ENCODE peak calls at places on chromosomes 5 and 9, in five cellular contexts. A is K562, V is HCT116, S is H1, H is GM12878. M is an unnamed sample.

GRCh38 chr9:88814521-88815101 is 176.7 kb upstream of the S1PR3 start:
- DNase-seq in A (no peak), V (no peak), S (no peak), H (no peak), M (no peak)

GRCh38 chr5:122882836-122883235 is 37.4 kb downstream of the SNX24 start:
- DNase-seq in A (no peak), V (no peak), S (no peak), H (no peak), M (no peak)

GRCh38 chr9:31119882-31120481 is 1264.5 kb upstream of the ACO1 start:
- DNase-seq in A (no peak), V (peak), S (peak), H (no peak), M (peak)

GRCh38 chr9:10112070-10112469 is 500.7 kb downstream of the PTPRD start:
- DNase-seq in A (no peak), V (no peak), S (no peak), H (no peak), M (no peak)

GRCh38 chr9:95499847-95500246 is 16.9 kb downstream of the PTCH1 start:
- DNase-seq in A (no peak), V (no peak), S (no peak), H (no peak), M (no peak)

GRCh38 chr9:33452828-33453271 is 5.5 kb upstream of the AQP3 start:
- DNase-seq in A (peak), V (peak), S (peak), H (no peak), M (no peak)

GRCh38 chr5:144117412-144117811 is 53.0 kb downstream of the YIPF5 start:
- DNase-seq in A (no peak), V (no peak), S (no peak), H (no peak), M (no peak)

GRCh38 chr9:99050292-99050911 is 54.5 kb upstream of the TGFBR1 start:
- DNase-seq in A (no peak), V (no peak), S (no peak), H (no peak), M (peak)

GRCh38 chr9:138024831-138025291 is 147.3 kb downstream of the CACNA1B start:
- DNase-seq in A (no peak), V (no peak), S (no peak), H (no peak), M (no peak)

GRCh38 chr5:117102591-117102990 is 528.0 kb upstream of the SEMA6A start:
- DNase-seq in A (no peak), V (no peak), S (no peak), H (no peak), M (no peak)

GRCh38 chr5:180785151-180785781 is 17.3 kb downstream of the MGAT1 start:
- DNase-seq in A (no peak), V (no peak), S (no peak), H (no peak), M (no peak)

GRCh38 chr5:40383719-40384651 is 295.7 kb upstream of the PTGER4 start:
- DNase-seq in A (no peak), V (no peak), S (no peak), H (no peak), M (peak)

GRCh38 chr5:59254055-59254687 is 639.4 kb downstream of the PDE4D start:
- DNase-seq in A (no peak), V (no peak), S (no peak), H (no peak), M (no peak)

GRCh38 chr9:72880821-72881220 is 72.0 kb downstream of the ALDH1A1 start:
- DNase-seq in A (no peak), V (no peak), S (no peak), H (no peak), M (no peak)

GRCh38 chr9:127347831-127348699 is 48.9 kb upstream of the SLC2A8 start:
- DNase-seq in A (no peak), V (no peak), S (no peak), H (no peak), M (peak)

GRCh38 chr9:122346478-122347347 is 24.1 kb upstream of the PTGS1 start:
- DNase-seq in A (no peak), V (no peak), S (no peak), H (no peak), M (peak)

GRCh38 chr5:72871358-72872024 is 55.0 kb downstream of the TNPO1 start:
- DNase-seq in A (no peak), V (no peak), S (no peak), H (no peak), M (no peak)

GRCh38 chr9:136178061-136178772 is 26.7 kb downstream of the LHX3 start:
- DNase-seq in A (no peak), V (no peak), S (no peak), H (no peak), M (peak)

GRCh38 chr9:125513634-125514413 is 193.2 kb downstream of the MAPKAP1 start:
- DNase-seq in A (no peak), V (no peak), S (no peak), H (peak), M (peak)

GRCh38 chr5:151123897-151124751 is 33.5 kb downstream of the ANXA6 start:
- DNase-seq in A (no peak), V (no peak), S (no peak), H (peak), M (peak)

GRCh38 chr9:132722564-132723065 is 52.4 kb downstream of the GTF3C4 start:
- DNase-seq in A (no peak), V (no peak), S (no peak), H (no peak), M (no peak)

GRCh38 chr5:170451764-170452365 is 52.0 kb upstream of the KCNIP1 start:
- DNase-seq in A (no peak), V (no peak), S (no peak), H (no peak), M (no peak)

GRCh38 chr5:180633283-180634177 is 15.9 kb downstream of the FLT4 start:
- DNase-seq in A (no peak), V (no peak), S (no peak), H (no peak), M (no peak)

GRCh38 chr9:92980085-92980745 is 32.9 kb downstream of the FGD3 start:
- DNase-seq in A (no peak), V (peak), S (no peak), H (no peak), M (no peak)

GRCh38 chr5:1464096-1464446 is 18.8 kb upstream of the SLC6A3 start:
- DNase-seq in A (no peak), V (no peak), S (no peak), H (no peak), M (no peak)

GRCh38 chr5:115349001-115349817 is 52.8 kb upstream of the CCDC112 start:
- DNase-seq in A (no peak), V (peak), S (no peak), H (no peak), M (peak)

GRCh38 chr9:86341007-86341491 is 13.2 kb downstream of the TUT7 start:
- DNase-seq in A (no peak), V (no peak), S (no peak), H (no peak), M (no peak)

GRCh38 chr5:178983728-178984127 is 11.4 kb downstream of the GRM6 start:
- DNase-seq in A (no peak), V (no peak), S (no peak), H (no peak), M (no peak)

GRCh38 chr5:31161772-31162171 is 31.7 kb upstream of the CDH6 start:
- DNase-seq in A (no peak), V (no peak), S (peak), H (no peak), M (no peak)

GRCh38 chr5:169647566-169647965 is 10.5 kb downstream of the DOCK2 start:
- DNase-seq in A (no peak), V (no peak), S (no peak), H (no peak), M (no peak)

GRCh38 chr5:5979362-5979760 is 399.0 kb downstream of the MED10 start:
- DNase-seq in A (no peak), V (no peak), S (no peak), H (no peak), M (no peak)

GRCh38 chr9:36136277-36136893 is at the start of gene GLIPR2:
- DNase-seq in A (peak), V (peak), S (no peak), H (no peak), M (peak)

GRCh38 chr5:130331332-130331731 is 427.1 kb downstream of the CHSY3 start:
- DNase-seq in A (no peak), V (no peak), S (no peak), H (no peak), M (no peak)

GRCh38 chr9:114385412-114386181 is 2.2 kb downstream of the AKNA start:
- DNase-seq in A (no peak), V (peak), S (no peak), H (peak), M (no peak)

GRCh38 chr5:119453045-119453383 is 717 bp downstream of the HSD17B4 start:
- DNase-seq in A (peak), V (no peak), S (no peak), H (no peak), M (no peak)

GRCh38 chr5:176611435-176611834 is 1.5 kb upstream of the GPRIN1 start:
- DNase-seq in A (peak), V (peak), S (no peak), H (no peak), M (peak)

GRCh38 chr5:111697215-111697614 is 59.8 kb downstream of the NREP start:
- DNase-seq in A (no peak), V (no peak), S (no peak), H (no peak), M (no peak)

DNA sequence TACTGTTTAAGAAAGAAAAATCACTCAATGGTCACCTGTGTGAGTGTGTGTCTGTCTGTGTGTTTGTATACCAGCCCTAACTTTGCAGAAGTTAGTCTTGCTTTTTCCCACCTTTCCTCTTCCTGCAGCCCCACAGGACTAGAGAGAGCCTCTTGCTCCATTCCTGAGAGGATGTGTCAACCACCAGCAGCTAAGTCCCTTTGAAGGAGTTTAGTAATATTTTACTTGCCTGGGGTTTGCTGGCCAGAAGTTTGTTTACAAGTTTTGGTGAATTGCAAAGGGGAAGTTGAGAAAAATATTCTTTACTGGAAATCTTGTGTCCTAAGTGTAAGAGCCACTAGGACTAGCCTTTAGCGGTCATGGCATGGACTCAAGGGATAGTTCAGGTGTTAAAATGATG is 316.2 kb downstream of the BRINP1 start:
- DNase-seq in A (no peak), V (no peak), S (no peak), H (no peak), M (no peak)
- TF ChIP-seq JUND in A (no peak), V (no peak), S (no peak), H (no peak), M (no peak)

GRCh38 chr5:42985129-42986037 is 54.7 kb downstream of the ANXA2R start:
- DNase-seq in A (no peak), V (peak), S (no peak), H (no peak), M (no peak)
- TF ChIP-seq JUND in A (peak), V (peak), S (no peak), H (no peak), M (no peak)

GRCh38 chr5:148230240-148230639 is 8.1 kb upstream of the MARCOL start:
- DNase-seq in A (no peak), V (no peak), S (no peak), H (no peak), M (no peak)
- TF ChIP-seq JUND in A (no peak), V (no peak), S (no peak), H (no peak), M (no peak)

DNA sequence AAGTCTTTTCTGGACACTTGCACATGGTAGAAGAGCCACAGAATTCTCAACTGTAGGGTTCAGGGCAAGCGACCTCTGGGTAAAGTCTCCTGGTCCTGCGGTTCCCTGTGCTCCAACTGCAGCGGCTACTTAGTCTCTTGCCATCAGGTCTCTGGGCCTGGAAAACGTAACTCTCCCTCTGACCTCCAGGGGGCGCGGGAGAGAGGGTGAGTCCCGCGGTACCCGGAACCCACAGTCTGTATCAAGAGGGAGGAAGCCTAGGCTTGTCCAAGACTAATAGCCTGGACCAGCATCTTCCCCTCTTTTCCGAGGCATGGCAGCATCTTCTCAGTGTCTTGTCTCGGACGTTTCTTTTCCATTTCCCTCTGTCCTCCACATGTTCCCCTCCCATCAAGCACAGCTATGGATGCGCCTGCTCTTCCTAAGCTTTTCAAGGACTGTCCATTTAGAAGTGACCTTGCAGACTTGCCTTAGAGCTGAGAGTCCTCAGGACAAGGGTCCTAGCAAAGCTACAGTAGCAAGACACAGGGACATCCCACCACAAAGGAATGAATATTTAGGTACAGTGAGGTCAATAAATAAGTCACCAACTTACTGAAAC is 59.3 kb downstream of the FSTL4 start:
- DNase-seq in A (peak), V (peak), S (peak), H (no peak), M (peak)
- TF ChIP-seq JUND in A (no peak), V (no peak), S (no peak), H (no peak), M (no peak)

DNA sequence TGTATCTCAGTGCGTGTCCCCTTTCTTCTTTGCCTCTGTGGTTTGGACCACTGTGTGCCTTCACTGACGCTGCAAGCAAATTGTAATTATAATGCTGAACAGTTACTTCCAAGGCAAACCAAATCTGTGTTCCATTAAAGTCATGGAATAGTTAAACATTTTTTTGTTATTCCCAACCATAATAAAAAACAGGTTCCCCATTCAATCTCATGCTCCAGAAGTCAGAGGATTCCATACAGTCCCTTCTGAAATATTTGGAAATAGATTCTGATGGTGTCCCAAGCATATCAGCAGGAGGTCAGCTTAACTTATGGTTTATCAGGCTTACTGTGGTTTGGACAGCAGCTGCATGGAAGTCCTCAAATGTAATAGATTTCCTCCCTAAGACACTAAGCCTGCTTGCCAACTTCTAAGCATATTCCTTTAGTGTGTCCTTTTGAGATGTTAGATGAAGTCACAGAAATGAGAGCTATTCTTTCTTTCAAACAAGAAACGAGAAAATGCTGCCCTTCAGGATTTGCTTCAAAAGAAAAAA is 630.3 kb downstream of the ACTL7B start:
- DNase-seq in A (no peak), V (no peak), S (no peak), H (no peak), M (no peak)
- TF ChIP-seq JUND in A (no peak), V (no peak), S (no peak), H (no peak), M (no peak)

GRCh38 chr5:36158144-36158543 is 6.2 kb downstream of the SKP2 start:
- DNase-seq in A (no peak), V (no peak), S (no peak), H (no peak), M (no peak)
- TF ChIP-seq JUND in A (no peak), V (no peak), S (no peak), H (no peak), M (no peak)

DNA sequence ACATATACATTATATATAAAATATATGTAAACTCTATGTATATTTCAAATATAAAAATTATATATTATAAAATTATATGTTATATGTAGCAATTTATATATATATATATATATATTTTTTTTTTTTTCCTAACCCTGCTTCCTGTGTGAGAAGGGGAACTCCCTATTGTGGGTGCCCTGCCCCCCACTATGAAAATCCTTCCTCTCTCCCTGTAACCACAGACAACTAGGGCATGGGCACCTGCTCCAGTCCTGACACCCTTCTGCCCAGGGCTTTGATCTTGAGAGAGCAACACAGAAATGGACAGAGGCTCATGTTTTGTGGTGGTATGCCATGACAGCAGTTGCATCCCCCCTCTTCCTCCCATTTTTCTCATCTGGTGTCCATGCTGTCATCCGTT is 148.7 kb upstream of the IL12B start:
- DNase-seq in A (no peak), V (no peak), S (no peak), H (no peak), M (no peak)
- TF ChIP-seq JUND in A (no peak), V (no peak), S (no peak), H (no peak), M (no peak)

GRCh38 chr5:172479034-172479783 is 24.9 kb upstream of the SH3PXD2B start:
- DNase-seq in A (peak), V (peak), S (peak), H (peak), M (peak)
- TF ChIP-seq JUND in A (peak), V (no peak), S (peak), H (no peak), M (no peak)

GRCh38 chr5:142816577-142816976 is 46.4 kb downstream of the ARHGAP26 start:
- DNase-seq in A (no peak), V (no peak), S (no peak), H (no peak), M (no peak)
- TF ChIP-seq JUND in A (no peak), V (no peak), S (no peak), H (no peak), M (no peak)